ENCODE peak calls at places on chromosome 16, in six cellular contexts. B, U, E, V, A and T are unnamed samples.

GRCh38 chr16:79997257-79997656 is 396.7 kb upstream of the MAF start:
- DNase-seq in B (no peak), U (no peak), E (peak), V (peak), A (peak), T (no peak)

GRCh38 chr16:4402439-4403132 is 13.8 kb downstream of the CORO7 start:
- DNase-seq in B (peak), U (peak), E (peak), V (peak), A (peak), T (peak)

GRCh38 chr16:3101018-3101840 is 2.1 kb upstream of the ZSCAN10 start:
- DNase-seq in B (no peak), U (peak), E (no peak), V (no peak), A (peak), T (no peak)

GRCh38 chr16:23362460-23363317 is 60.6 kb downstream of the SCNN1B start:
- DNase-seq in B (peak), U (no peak), E (no peak), V (no peak), A (no peak), T (no peak)

GRCh38 chr16:30774367-30775130 is 12.4 kb downstream of the RNF40 start:
- DNase-seq in B (no peak), U (no peak), E (no peak), V (no peak), A (no peak), T (no peak)

GRCh38 chr16:52825882-52826281 is 226.8 kb downstream of the CHD9NB start:
- DNase-seq in B (no peak), U (no peak), E (no peak), V (no peak), A (no peak), T (no peak)

GRCh38 chr16:3086596-3087242 is 12.4 kb downstream of the ZSCAN10 start:
- DNase-seq in B (no peak), U (no peak), E (no peak), V (no peak), A (no peak), T (no peak)

GRCh38 chr16:7025616-7026190 is 306.9 kb upstream of the RBFOX1 start:
- DNase-seq in B (peak), U (peak), E (no peak), V (no peak), A (no peak), T (no peak)

GRCh38 chr16:69120096-69120664 is 12.2 kb downstream of the CHTF8 start:
- DNase-seq in B (no peak), U (no peak), E (no peak), V (no peak), A (no peak), T (no peak)

GRCh38 chr16:86661715-86662114 is 83.4 kb downstream of the FOXL1 start:
- DNase-seq in B (no peak), U (no peak), E (no peak), V (peak), A (peak), T (peak)

GRCh38 chr16:86167061-86167460 is 268.1 kb downstream of the IRF8 start:
- DNase-seq in B (peak), U (no peak), E (no peak), V (no peak), A (no peak), T (no peak)

GRCh38 chr16:23343643-23344612 is 41.8 kb downstream of the SCNN1B start:
- DNase-seq in B (no peak), U (no peak), E (no peak), V (no peak), A (no peak), T (no peak)

GRCh38 chr16:75262104-75262799 is 10.8 kb upstream of the BCAR1 start:
- DNase-seq in B (peak), U (peak), E (no peak), V (no peak), A (no peak), T (peak)

GRCh38 chr16:8962393-8963009 is 1.2 kb downstream of the USP7 start:
- DNase-seq in B (peak), U (peak), E (no peak), V (no peak), A (no peak), T (peak)

GRCh38 chr16:71429581-71429980 is 12.3 kb downstream of the TLE7 start:
- DNase-seq in B (no peak), U (no peak), E (no peak), V (no peak), A (no peak), T (no peak)

GRCh38 chr16:70493863-70494770 is 29.2 kb downstream of the COG4 start:
- DNase-seq in B (no peak), U (no peak), E (no peak), V (no peak), A (no peak), T (peak)

GRCh38 chr16:70713342-70713741 is 27.5 kb upstream of the MTSS2 start:
- DNase-seq in B (no peak), U (no peak), E (no peak), V (no peak), A (no peak), T (no peak)

GRCh38 chr16:66409156-66409555 is 17.9 kb upstream of the BEAN1 start:
- DNase-seq in B (no peak), U (no peak), E (no peak), V (peak), A (peak), T (peak)

GRCh38 chr16:48533931-48534330 is 76.0 kb downstream of the N4BP1 start:
- DNase-seq in B (no peak), U (no peak), E (no peak), V (no peak), A (no peak), T (no peak)

GRCh38 chr16:85986931-85987749 is 88.2 kb downstream of the IRF8 start:
- DNase-seq in B (peak), U (peak), E (no peak), V (no peak), A (no peak), T (no peak)

GRCh38 chr16:51150159-51150893 is 744 bp downstream of the SALL1 start:
- DNase-seq in B (no peak), U (no peak), E (no peak), V (peak), A (no peak), T (no peak)

GRCh38 chr16:85446846-85447656 is 166.1 kb upstream of the GSE1 start:
- DNase-seq in B (peak), U (no peak), E (no peak), V (no peak), A (no peak), T (no peak)

GRCh38 chr16:2856061-2856670 is 1.8 kb downstream of the PRSS22 start:
- DNase-seq in B (peak), U (no peak), E (no peak), V (no peak), A (no peak), T (no peak)

GRCh38 chr16:67924140-67924906 is 7.3 kb downstream of the CTRL start:
- DNase-seq in B (no peak), U (no peak), E (no peak), V (no peak), A (no peak), T (no peak)

GRCh38 chr16:67928561-67929364 is 2.9 kb downstream of the CTRL start:
- DNase-seq in B (peak), U (peak), E (no peak), V (peak), A (peak), T (no peak)

GRCh38 chr16:67928147-67928546 is 3.5 kb downstream of the CTRL start:
- DNase-seq in B (no peak), U (no peak), E (no peak), V (no peak), A (no peak), T (no peak)

GRCh38 chr16:67927131-67927941 is 4.3 kb downstream of the CTRL start:
- DNase-seq in B (no peak), U (no peak), E (no peak), V (no peak), A (no peak), T (no peak)

GRCh38 chr16:67926181-67926742 is 5.4 kb downstream of the CTRL start:
- DNase-seq in B (no peak), U (no peak), E (no peak), V (peak), A (no peak), T (peak)
- TF ChIP-seq CTCF in B (no peak), U (no peak), E (peak), V (no peak), A (no peak), T (no peak)

GRCh38 chr16:28865289-28865688 is 1.6 kb downstream of the SH2B1 start:
- DNase-seq in B (no peak), U (no peak), E (no peak), V (no peak), A (no peak), T (no peak)
- H3K4me3 ChIP-seq in B (no peak), U (no peak), E (no peak), V (no peak), A (no peak), T (peak)

DNA sequence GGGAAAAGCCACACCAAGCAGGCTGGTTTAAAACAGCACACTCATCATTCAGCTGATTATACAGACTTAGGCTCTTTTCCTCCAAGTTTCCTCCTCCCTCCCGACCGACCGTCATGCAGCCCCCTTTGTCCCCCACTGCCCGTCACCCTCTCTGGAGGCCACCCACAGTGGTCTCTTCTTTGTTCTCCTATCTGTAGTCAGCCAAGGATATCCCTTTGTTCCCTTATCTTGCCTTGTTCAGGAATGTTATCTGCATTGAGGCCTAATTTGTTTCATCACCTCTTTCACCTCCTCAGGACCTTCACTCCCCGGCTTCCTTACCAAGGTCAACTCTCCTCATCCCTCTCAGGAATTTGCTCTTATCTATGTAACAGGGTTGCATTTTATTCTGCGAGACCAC is 186.4 kb upstream of the CDH13 start:
- DNase-seq in B (no peak), U (no peak), E (no peak), V (no peak), A (no peak), T (no peak)
- TF ChIP-seq CTCF in B (no peak), U (no peak), E (no peak), V (no peak), A (no peak), T (no peak)

GRCh38 chr16:57998992-57999365 is 1.5 kb downstream of the ZNF319 start:
- DNase-seq in B (no peak), U (no peak), E (no peak), V (no peak), A (no peak), T (no peak)
- H3K4me3 ChIP-seq in B (no peak), U (no peak), E (peak), V (peak), A (peak), T (peak)

GRCh38 chr16:10981697-10982216 is 37.4 kb downstream of the CLEC16A start:
- DNase-seq in B (no peak), U (no peak), E (no peak), V (no peak), A (no peak), T (no peak)
- TF ChIP-seq CTCF in B (no peak), U (no peak), E (peak), V (peak), A (peak), T (peak)

GRCh38 chr16:28317040-28317880 is 24.9 kb downstream of the SBK1 start:
- DNase-seq in B (peak), U (no peak), E (no peak), V (peak), A (peak), T (peak)
- H3K4me3 ChIP-seq in B (no peak), U (no peak), E (no peak), V (no peak), A (no peak), T (no peak)

DNA sequence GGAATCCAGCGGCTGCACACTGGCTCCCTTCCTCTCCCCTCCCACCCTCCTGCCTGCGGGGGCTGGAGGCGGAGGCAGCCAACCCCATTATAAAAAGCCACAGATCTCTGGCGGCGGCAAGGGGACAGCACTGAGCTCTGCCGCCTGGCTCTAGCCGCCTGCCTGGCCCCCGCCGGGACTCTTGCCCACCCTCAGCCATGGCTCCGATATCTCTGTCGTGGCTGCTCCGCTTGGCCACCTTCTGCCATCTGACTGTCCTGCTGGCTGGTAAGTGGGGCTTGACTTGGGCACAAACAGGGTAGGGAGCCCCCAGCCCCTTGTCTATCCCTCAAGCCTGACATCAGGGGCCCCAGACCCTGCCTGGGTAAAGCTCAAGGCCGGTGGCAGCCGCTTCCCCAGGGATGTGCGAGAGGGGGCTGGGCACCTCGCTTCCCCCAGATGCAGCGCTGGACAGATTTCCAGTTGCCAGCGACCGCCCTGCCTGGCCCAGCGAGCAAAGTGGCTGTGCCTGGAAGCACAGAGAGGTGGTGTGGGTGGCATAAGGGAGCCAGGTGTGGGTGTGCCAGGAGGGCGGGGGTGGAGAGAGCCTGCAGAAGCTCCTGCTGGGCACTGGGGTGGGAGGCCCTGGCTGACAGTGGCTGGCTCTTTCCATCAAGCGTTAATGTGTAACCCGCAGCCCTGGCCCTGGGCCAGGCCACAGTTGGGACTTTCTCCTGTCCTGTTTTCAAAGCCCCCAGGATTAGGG is at the start of gene CX3CL1:
- DNase-seq in B (peak), U (peak), E (no peak), V (peak), A (peak), T (no peak)
- TF ChIP-seq CTCF in B (no peak), U (no peak), E (peak), V (no peak), A (no peak), T (no peak)

GRCh38 chr16:1216296-1216619 is 8.8 kb downstream of the TPSG1 start:
- DNase-seq in B (no peak), U (no peak), E (no peak), V (no peak), A (no peak), T (no peak)
- H3K4me3 ChIP-seq in B (no peak), U (no peak), E (no peak), V (no peak), A (no peak), T (no peak)

DNA sequence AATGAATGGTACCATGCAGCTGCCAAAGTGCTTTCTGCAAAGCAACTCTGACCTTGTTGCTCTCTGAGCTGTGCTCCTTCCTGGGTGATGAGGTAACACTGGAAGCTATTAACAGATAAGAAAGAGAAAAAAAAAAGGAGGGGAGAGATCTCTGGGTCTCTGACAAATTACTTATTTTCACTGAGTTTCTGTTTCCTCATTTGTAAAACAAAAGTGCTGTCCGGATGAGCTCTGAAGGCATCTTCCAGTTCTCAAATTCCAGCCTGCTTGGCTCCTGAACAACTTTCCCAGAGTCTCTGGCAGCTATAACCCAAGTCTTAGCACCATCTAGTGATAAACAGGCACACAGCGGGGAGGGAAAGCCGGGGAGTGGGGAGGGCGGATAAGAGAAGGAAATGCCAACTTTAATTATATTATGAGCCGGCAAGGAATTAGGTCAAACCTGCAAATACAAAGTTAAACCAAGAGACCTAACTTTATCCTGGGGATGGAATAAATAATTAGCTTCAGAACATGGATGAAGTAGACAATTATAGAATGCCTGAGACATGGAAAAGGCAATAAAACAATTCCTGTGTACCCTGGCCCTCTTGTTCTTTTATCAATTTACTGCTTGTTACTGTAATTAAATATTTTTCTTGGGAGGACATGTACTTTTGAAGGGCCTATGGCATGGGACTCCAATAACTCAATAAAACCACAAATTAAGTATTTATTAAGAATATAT is 61.3 kb upstream of the KIFC3 start:
- DNase-seq in B (peak), U (peak), E (peak), V (peak), A (peak), T (peak)
- TF ChIP-seq CTCF in B (peak), U (peak), E (peak), V (peak), A (peak), T (peak)